ENCODE peak calls at places on chromosomes 4 and X, in ten cellular contexts. One of them, this sample, is unnamed.

GRCh38 chrX:74656079-74656745 is 41.8 kb upstream of the RLIM start:
- DNase-seq in sigmoid colon: no peak
- DNase-seq in ovary: no peak
- DNase-seq in esophagus squamous epithelium: no peak
- DNase-seq in HepG2: no peak
- DNase-seq in transverse colon: no peak
- DNase-seq in A549: no peak
- DNase-seq in gastrocnemius medialis: no peak
- DNase-seq in prostate gland: no peak
- DNase-seq in breast epithelium: no peak
- DNase-seq in this sample: no peak

GRCh38 chrX:41468647-41469323 is 21.6 kb downstream of the NYX start:
- DNase-seq in sigmoid colon: no peak
- DNase-seq in ovary: no peak
- DNase-seq in esophagus squamous epithelium: no peak
- DNase-seq in HepG2: no peak
- DNase-seq in transverse colon: no peak
- DNase-seq in A549: no peak
- DNase-seq in gastrocnemius medialis: peak; percentile 70
- DNase-seq in prostate gland: peak; percentile 10
- DNase-seq in breast epithelium: no peak
- DNase-seq in this sample: no peak

GRCh38 chr4:45566896-45567603 is 556.8 kb downstream of the GABRG1 start:
- DNase-seq in sigmoid colon: no peak
- DNase-seq in ovary: no peak
- DNase-seq in esophagus squamous epithelium: no peak
- DNase-seq in HepG2: no peak
- DNase-seq in transverse colon: no peak
- DNase-seq in A549: no peak
- DNase-seq in gastrocnemius medialis: no peak
- DNase-seq in prostate gland: no peak
- DNase-seq in breast epithelium: no peak
- DNase-seq in this sample: no peak

GRCh38 chr4:98838977-98839618 is 89.8 kb downstream of the EIF4E start:
- DNase-seq in sigmoid colon: no peak
- DNase-seq in ovary: no peak
- DNase-seq in esophagus squamous epithelium: no peak
- DNase-seq in HepG2: no peak
- DNase-seq in transverse colon: no peak
- DNase-seq in A549: no peak
- DNase-seq in gastrocnemius medialis: no peak
- DNase-seq in prostate gland: no peak
- DNase-seq in breast epithelium: no peak
- DNase-seq in this sample: no peak

GRCh38 chr4:165368114-165368513 is 10.7 kb upstream of the CPE start:
- DNase-seq in sigmoid colon: no peak
- DNase-seq in ovary: no peak
- DNase-seq in esophagus squamous epithelium: no peak
- DNase-seq in HepG2: no peak
- DNase-seq in transverse colon: no peak
- DNase-seq in A549: no peak
- DNase-seq in gastrocnemius medialis: no peak
- DNase-seq in prostate gland: no peak
- DNase-seq in breast epithelium: no peak
- DNase-seq in this sample: no peak

GRCh38 chr4:6549445-6549844 is 25.5 kb upstream of the MAN2B2 start:
- DNase-seq in sigmoid colon: no peak
- DNase-seq in ovary: no peak
- DNase-seq in esophagus squamous epithelium: no peak
- DNase-seq in HepG2: no peak
- DNase-seq in transverse colon: no peak
- DNase-seq in A549: no peak
- DNase-seq in gastrocnemius medialis: no peak
- DNase-seq in prostate gland: no peak
- DNase-seq in breast epithelium: no peak
- DNase-seq in this sample: no peak

GRCh38 chr4:8738471-8738931 is 133.1 kb downstream of the HMX1 start:
- DNase-seq in sigmoid colon: peak; percentile 52
- DNase-seq in ovary: no peak
- DNase-seq in esophagus squamous epithelium: no peak
- DNase-seq in HepG2: no peak
- DNase-seq in transverse colon: no peak
- DNase-seq in A549: no peak
- DNase-seq in gastrocnemius medialis: no peak
- DNase-seq in prostate gland: peak; percentile 2
- DNase-seq in breast epithelium: peak; percentile 42
- DNase-seq in this sample: no peak

GRCh38 chrX:101986571-101986970 is 54.7 kb upstream of the ZMAT1 start:
- DNase-seq in sigmoid colon: no peak
- DNase-seq in ovary: no peak
- DNase-seq in esophagus squamous epithelium: no peak
- DNase-seq in HepG2: no peak
- DNase-seq in transverse colon: no peak
- DNase-seq in A549: no peak
- DNase-seq in gastrocnemius medialis: no peak
- DNase-seq in prostate gland: no peak
- DNase-seq in breast epithelium: no peak
- DNase-seq in this sample: no peak

GRCh38 chr4:180059216-180059881 is 2183.9 kb upstream of the TENM3 start:
- DNase-seq in sigmoid colon: no peak
- DNase-seq in ovary: no peak
- DNase-seq in esophagus squamous epithelium: no peak
- DNase-seq in HepG2: no peak
- DNase-seq in transverse colon: peak; percentile 10
- DNase-seq in A549: peak; percentile 0
- DNase-seq in gastrocnemius medialis: no peak
- DNase-seq in prostate gland: no peak
- DNase-seq in breast epithelium: no peak
- DNase-seq in this sample: no peak

GRCh38 chrX:120302434-120302833 is 8.8 kb downstream of the TMEM255A start:
- DNase-seq in sigmoid colon: no peak
- DNase-seq in ovary: no peak
- DNase-seq in esophagus squamous epithelium: no peak
- DNase-seq in HepG2: no peak
- DNase-seq in transverse colon: peak; percentile 37
- DNase-seq in A549: no peak
- DNase-seq in gastrocnemius medialis: no peak
- DNase-seq in prostate gland: no peak
- DNase-seq in breast epithelium: no peak
- DNase-seq in this sample: no peak

GRCh38 chrX:81556880-81557279 is 355.0 kb downstream of the SH3BGRL start:
- DNase-seq in sigmoid colon: no peak
- DNase-seq in ovary: no peak
- DNase-seq in esophagus squamous epithelium: no peak
- DNase-seq in HepG2: no peak
- DNase-seq in transverse colon: no peak
- DNase-seq in A549: no peak
- DNase-seq in gastrocnemius medialis: no peak
- DNase-seq in prostate gland: no peak
- DNase-seq in breast epithelium: no peak
- DNase-seq in this sample: no peak

GRCh38 chr4:2891294-2891693 is 47.6 kb downstream of the ADD1 start:
- DNase-seq in sigmoid colon: no peak
- DNase-seq in ovary: no peak
- DNase-seq in esophagus squamous epithelium: no peak
- DNase-seq in HepG2: no peak
- DNase-seq in transverse colon: no peak
- DNase-seq in A549: no peak
- DNase-seq in gastrocnemius medialis: no peak
- DNase-seq in prostate gland: no peak
- DNase-seq in breast epithelium: no peak
- DNase-seq in this sample: no peak

GRCh38 chr4:128315756-128316520 is 28.3 kb upstream of the PGRMC2 start:
- DNase-seq in sigmoid colon: no peak
- DNase-seq in ovary: no peak
- DNase-seq in esophagus squamous epithelium: no peak
- DNase-seq in HepG2: no peak
- DNase-seq in transverse colon: no peak
- DNase-seq in A549: no peak
- DNase-seq in gastrocnemius medialis: no peak
- DNase-seq in prostate gland: no peak
- DNase-seq in breast epithelium: no peak
- DNase-seq in this sample: no peak

GRCh38 chr4:40170588-40170987 is 26.2 kb upstream of the RHOH start:
- DNase-seq in sigmoid colon: no peak
- DNase-seq in ovary: no peak
- DNase-seq in esophagus squamous epithelium: no peak
- DNase-seq in HepG2: no peak
- DNase-seq in transverse colon: no peak
- DNase-seq in A549: no peak
- DNase-seq in gastrocnemius medialis: no peak
- DNase-seq in prostate gland: no peak
- DNase-seq in breast epithelium: no peak
- DNase-seq in this sample: no peak

GRCh38 chrX:24148535-24149345 is 789 bp upstream of the ZFX start:
- DNase-seq in sigmoid colon: peak; percentile 70
- DNase-seq in ovary: peak; percentile 76
- DNase-seq in esophagus squamous epithelium: no peak
- DNase-seq in HepG2: peak; percentile 23
- DNase-seq in transverse colon: no peak
- DNase-seq in A549: no peak
- DNase-seq in gastrocnemius medialis: no peak
- DNase-seq in prostate gland: no peak
- DNase-seq in breast epithelium: no peak
- DNase-seq in this sample: peak; percentile 66

GRCh38 chr4:14434483-14434882 is 567.8 kb upstream of the CPEB2 start:
- DNase-seq in sigmoid colon: no peak
- DNase-seq in ovary: no peak
- DNase-seq in esophagus squamous epithelium: no peak
- DNase-seq in HepG2: no peak
- DNase-seq in transverse colon: no peak
- DNase-seq in A549: no peak
- DNase-seq in gastrocnemius medialis: no peak
- DNase-seq in prostate gland: no peak
- DNase-seq in breast epithelium: no peak
- DNase-seq in this sample: no peak

GRCh38 chrX:48806088-48806487 is 4.2 kb downstream of the HDAC6 start:
- DNase-seq in sigmoid colon: no peak
- DNase-seq in ovary: no peak
- DNase-seq in esophagus squamous epithelium: no peak
- DNase-seq in HepG2: no peak
- DNase-seq in transverse colon: no peak
- DNase-seq in A549: no peak
- DNase-seq in gastrocnemius medialis: no peak
- DNase-seq in prostate gland: no peak
- DNase-seq in breast epithelium: no peak
- DNase-seq in this sample: no peak
- TF ChIP-seq CTCF in sigmoid colon: no peak
- TF ChIP-seq CTCF in ovary: no peak
- TF ChIP-seq CTCF in esophagus squamous epithelium: no peak
- TF ChIP-seq CTCF in HepG2: peak; percentile 44
- TF ChIP-seq CTCF in transverse colon: no peak
- TF ChIP-seq CTCF in A549: peak; percentile 23
- TF ChIP-seq CTCF in gastrocnemius medialis: no peak
- TF ChIP-seq CTCF in prostate gland: no peak
- TF ChIP-seq CTCF in breast epithelium: no peak
- TF ChIP-seq CTCF in this sample: no peak

DNA sequence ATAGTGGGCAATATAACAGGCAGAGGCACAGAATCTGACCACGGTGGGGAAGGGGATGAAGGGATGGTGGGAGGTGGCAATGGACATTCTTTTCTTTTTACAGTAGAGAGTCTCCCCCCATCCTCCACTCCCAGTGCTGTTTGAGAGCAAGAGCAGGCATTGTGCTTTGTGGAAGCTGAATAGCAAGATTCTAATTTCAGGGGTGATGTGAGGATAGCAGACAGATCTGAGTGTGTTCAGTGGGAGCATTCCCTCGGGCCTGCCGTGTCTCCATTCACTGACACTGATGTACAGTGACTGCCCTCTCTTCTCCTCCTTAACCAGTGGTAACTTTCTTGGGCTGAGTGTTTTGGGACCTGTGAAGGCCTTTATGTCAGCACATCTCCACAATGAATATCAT is 396.6 kb upstream of the RPS6KA3 start:
- DNase-seq in sigmoid colon: no peak
- DNase-seq in ovary: no peak
- DNase-seq in esophagus squamous epithelium: no peak
- DNase-seq in HepG2: no peak
- DNase-seq in transverse colon: no peak
- DNase-seq in A549: no peak
- DNase-seq in gastrocnemius medialis: no peak
- DNase-seq in prostate gland: no peak
- DNase-seq in breast epithelium: no peak
- DNase-seq in this sample: no peak
- TF ChIP-seq POLR2A in sigmoid colon: no peak
- TF ChIP-seq POLR2A in ovary: no peak
- TF ChIP-seq POLR2A in esophagus squamous epithelium: no peak
- TF ChIP-seq POLR2A in HepG2: no peak
- TF ChIP-seq POLR2A in transverse colon: no peak
- TF ChIP-seq POLR2A in A549: no peak
- TF ChIP-seq POLR2A in gastrocnemius medialis: no peak
- TF ChIP-seq POLR2A in prostate gland: no peak
- TF ChIP-seq POLR2A in breast epithelium: no peak
- TF ChIP-seq POLR2A in this sample: no peak

DNA sequence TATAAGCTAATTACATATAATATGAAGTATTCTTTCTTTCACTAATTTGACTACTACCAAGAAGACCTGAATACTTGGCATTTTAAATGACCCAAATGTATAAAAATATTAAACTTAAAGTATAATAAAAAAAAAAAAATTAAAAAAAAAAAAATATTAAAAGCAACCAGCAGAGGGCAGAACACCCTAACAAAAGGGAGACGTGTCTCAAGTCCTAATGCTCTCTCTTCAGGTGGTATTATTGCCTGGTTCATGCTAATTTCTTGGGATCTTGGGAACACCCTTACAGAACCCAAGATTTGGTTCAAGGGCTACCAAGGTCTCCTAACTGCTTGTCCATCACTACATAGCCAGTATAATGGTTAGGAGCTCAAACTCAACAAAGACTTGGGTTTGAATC is 754.8 kb downstream of the RAB28 start:
- DNase-seq in sigmoid colon: no peak
- DNase-seq in ovary: no peak
- DNase-seq in esophagus squamous epithelium: no peak
- DNase-seq in HepG2: peak; percentile 11
- DNase-seq in transverse colon: no peak
- DNase-seq in A549: no peak
- DNase-seq in gastrocnemius medialis: no peak
- DNase-seq in prostate gland: no peak
- DNase-seq in breast epithelium: no peak
- DNase-seq in this sample: no peak
- TF ChIP-seq CTCF in sigmoid colon: no peak
- TF ChIP-seq CTCF in ovary: no peak
- TF ChIP-seq CTCF in esophagus squamous epithelium: no peak
- TF ChIP-seq CTCF in HepG2: peak; percentile 44
- TF ChIP-seq CTCF in transverse colon: peak; percentile 42
- TF ChIP-seq CTCF in A549: peak; percentile 41
- TF ChIP-seq CTCF in gastrocnemius medialis: no peak
- TF ChIP-seq CTCF in prostate gland: no peak
- TF ChIP-seq CTCF in breast epithelium: no peak
- TF ChIP-seq CTCF in this sample: peak; percentile 8

DNA sequence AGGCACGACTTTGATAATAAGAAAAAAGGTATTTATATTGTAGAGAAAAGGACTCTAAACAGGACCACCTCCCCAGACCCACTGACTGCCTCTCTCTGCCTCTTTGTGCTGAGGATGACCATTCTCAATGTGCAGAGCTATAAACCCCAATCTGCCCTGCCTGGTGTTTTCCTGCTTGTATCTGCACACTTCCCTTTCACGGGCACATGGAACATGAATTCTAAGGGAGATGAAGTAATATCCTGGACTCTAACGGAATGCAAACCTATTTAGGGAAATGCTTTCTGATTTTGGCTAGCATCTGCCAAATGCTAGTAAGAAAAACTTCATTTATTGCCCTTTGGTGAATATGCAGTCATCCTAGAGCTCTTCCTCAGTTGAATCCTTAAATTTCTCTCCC is 2.4 kb downstream of the DIPK2B start:
- DNase-seq in sigmoid colon: no peak
- DNase-seq in ovary: no peak
- DNase-seq in esophagus squamous epithelium: no peak
- DNase-seq in HepG2: no peak
- DNase-seq in transverse colon: no peak
- DNase-seq in A549: no peak
- DNase-seq in gastrocnemius medialis: no peak
- DNase-seq in prostate gland: no peak
- DNase-seq in breast epithelium: no peak
- DNase-seq in this sample: no peak
- TF ChIP-seq POLR2A in sigmoid colon: no peak
- TF ChIP-seq POLR2A in ovary: no peak
- TF ChIP-seq POLR2A in esophagus squamous epithelium: no peak
- TF ChIP-seq POLR2A in HepG2: no peak
- TF ChIP-seq POLR2A in transverse colon: no peak
- TF ChIP-seq POLR2A in A549: no peak
- TF ChIP-seq POLR2A in gastrocnemius medialis: no peak
- TF ChIP-seq POLR2A in prostate gland: no peak
- TF ChIP-seq POLR2A in breast epithelium: no peak
- TF ChIP-seq POLR2A in this sample: no peak

This sample was measured in uterus.